ENCODE peak calls at places on chromosome 20, in five cellular contexts. One of them, this sample, is unnamed.

GRCh38 chr20:59676126-59676876 is 72.0 kb downstream of the PHACTR3 start:
- ATAC-seq in T-cell: no peak
- ATAC-seq in heart left ventricle: no peak
- ATAC-seq in lower lobe of right lung: no peak
- ATAC-seq in activated naive CD4-positive, alpha-beta T cell treated with anti-CD3 and anti-CD28 coated beads, Interleukin-2, amount 50 U/mL, for 72 hours: no peak
- ATAC-seq in this sample: no peak

GRCh38 chr20:4375881-4376280 is 345.8 kb upstream of the PRND start:
- ATAC-seq in T-cell: no peak
- ATAC-seq in heart left ventricle: no peak
- ATAC-seq in lower lobe of right lung: no peak
- ATAC-seq in activated naive CD4-positive, alpha-beta T cell treated with anti-CD3 and anti-CD28 coated beads, Interleukin-2, amount 50 U/mL, for 72 hours: no peak
- ATAC-seq in this sample: no peak

GRCh38 chr20:1858859-1859258 is 36.3 kb upstream of the SIRPA start:
- ATAC-seq in T-cell: no peak
- ATAC-seq in heart left ventricle: no peak
- ATAC-seq in lower lobe of right lung: no peak
- ATAC-seq in activated naive CD4-positive, alpha-beta T cell treated with anti-CD3 and anti-CD28 coated beads, Interleukin-2, amount 50 U/mL, for 72 hours: no peak
- ATAC-seq in this sample: no peak

GRCh38 chr20:16747291-16747811 is 807 bp upstream of the OTOR start:
- ATAC-seq in T-cell: no peak
- ATAC-seq in heart left ventricle: no peak
- ATAC-seq in lower lobe of right lung: peak
- ATAC-seq in activated naive CD4-positive, alpha-beta T cell treated with anti-CD3 and anti-CD28 coated beads, Interleukin-2, amount 50 U/mL, for 72 hours: no peak
- ATAC-seq in this sample: peak

GRCh38 chr20:3681931-3682820 is at the start of gene ADAM33:
- ATAC-seq in T-cell: no peak
- ATAC-seq in heart left ventricle: peak
- ATAC-seq in lower lobe of right lung: peak
- ATAC-seq in activated naive CD4-positive, alpha-beta T cell treated with anti-CD3 and anti-CD28 coated beads, Interleukin-2, amount 50 U/mL, for 72 hours: no peak
- ATAC-seq in this sample: peak

GRCh38 chr20:58498445-58499068 is 16.6 kb downstream of the APCDD1L start:
- ATAC-seq in T-cell: no peak
- ATAC-seq in heart left ventricle: no peak
- ATAC-seq in lower lobe of right lung: no peak
- ATAC-seq in activated naive CD4-positive, alpha-beta T cell treated with anti-CD3 and anti-CD28 coated beads, Interleukin-2, amount 50 U/mL, for 72 hours: no peak
- ATAC-seq in this sample: no peak

GRCh38 chr20:62258499-62259293 is 20.4 kb downstream of the OSBPL2 start:
- ATAC-seq in T-cell: no peak
- ATAC-seq in heart left ventricle: peak
- ATAC-seq in lower lobe of right lung: no peak
- ATAC-seq in activated naive CD4-positive, alpha-beta T cell treated with anti-CD3 and anti-CD28 coated beads, Interleukin-2, amount 50 U/mL, for 72 hours: no peak
- ATAC-seq in this sample: no peak

GRCh38 chr20:20225325-20225724 is 142.6 kb upstream of the INSM1 start:
- ATAC-seq in T-cell: no peak
- ATAC-seq in heart left ventricle: no peak
- ATAC-seq in lower lobe of right lung: no peak
- ATAC-seq in activated naive CD4-positive, alpha-beta T cell treated with anti-CD3 and anti-CD28 coated beads, Interleukin-2, amount 50 U/mL, for 72 hours: no peak
- ATAC-seq in this sample: no peak

GRCh38 chr20:17620371-17621228 is 50.7 kb downstream of the DSTN start:
- ATAC-seq in T-cell: no peak
- ATAC-seq in heart left ventricle: no peak
- ATAC-seq in lower lobe of right lung: no peak
- ATAC-seq in activated naive CD4-positive, alpha-beta T cell treated with anti-CD3 and anti-CD28 coated beads, Interleukin-2, amount 50 U/mL, for 72 hours: no peak
- ATAC-seq in this sample: no peak

GRCh38 chr20:13102689-13103088 is 93.9 kb downstream of the SPTLC3 start:
- ATAC-seq in T-cell: no peak
- ATAC-seq in heart left ventricle: no peak
- ATAC-seq in lower lobe of right lung: no peak
- ATAC-seq in activated naive CD4-positive, alpha-beta T cell treated with anti-CD3 and anti-CD28 coated beads, Interleukin-2, amount 50 U/mL, for 72 hours: no peak
- ATAC-seq in this sample: no peak

GRCh38 chr20:33769032-33769431 is 37.2 kb downstream of the ZNF341 start:
- ATAC-seq in T-cell: no peak
- ATAC-seq in heart left ventricle: no peak
- ATAC-seq in lower lobe of right lung: no peak
- ATAC-seq in activated naive CD4-positive, alpha-beta T cell treated with anti-CD3 and anti-CD28 coated beads, Interleukin-2, amount 50 U/mL, for 72 hours: no peak
- ATAC-seq in this sample: no peak

GRCh38 chr20:41615671-41616070 is 2.5 kb downstream of the CHD6 start:
- ATAC-seq in T-cell: no peak
- ATAC-seq in heart left ventricle: no peak
- ATAC-seq in lower lobe of right lung: no peak
- ATAC-seq in activated naive CD4-positive, alpha-beta T cell treated with anti-CD3 and anti-CD28 coated beads, Interleukin-2, amount 50 U/mL, for 72 hours: no peak
- ATAC-seq in this sample: no peak

GRCh38 chr20:20229595-20229994 is 138.3 kb upstream of the INSM1 start:
- ATAC-seq in T-cell: no peak
- ATAC-seq in heart left ventricle: peak
- ATAC-seq in lower lobe of right lung: no peak
- ATAC-seq in activated naive CD4-positive, alpha-beta T cell treated with anti-CD3 and anti-CD28 coated beads, Interleukin-2, amount 50 U/mL, for 72 hours: no peak
- ATAC-seq in this sample: no peak

GRCh38 chr20:38167851-38168760 is 3.0 kb upstream of the TGM2 start:
- ATAC-seq in T-cell: no peak
- ATAC-seq in heart left ventricle: peak
- ATAC-seq in lower lobe of right lung: peak
- ATAC-seq in activated naive CD4-positive, alpha-beta T cell treated with anti-CD3 and anti-CD28 coated beads, Interleukin-2, amount 50 U/mL, for 72 hours: no peak
- ATAC-seq in this sample: no peak

GRCh38 chr20:32296874-32297420 is 19.5 kb downstream of the KIF3B start:
- ATAC-seq in T-cell: no peak
- ATAC-seq in heart left ventricle: no peak
- ATAC-seq in lower lobe of right lung: no peak
- ATAC-seq in activated naive CD4-positive, alpha-beta T cell treated with anti-CD3 and anti-CD28 coated beads, Interleukin-2, amount 50 U/mL, for 72 hours: no peak
- ATAC-seq in this sample: no peak

This sample was measured in esophagus mucosa.